ENCODE peak calls at places on chromosomes 16 and 17, in eight cellular contexts. One of them, this sample, is unnamed.

GRCh38 chr17:48767263-48767774 is 38.8 kb upstream of the HOXB13 start:
- DNase-seq in NB4: no peak
- DNase-seq in progenitor cell of endocrine pancreas: no peak
- DNase-seq in cardiac fibroblast: no peak
- DNase-seq in tibial artery: no peak
- DNase-seq in foreskin keratinocyte: no peak
- DNase-seq in A549: no peak
- DNase-seq in esophagus squamous epithelium: no peak
- DNase-seq in this sample: no peak

GRCh38 chr16:87047221-87048037 is 269.8 kb downstream of the C16orf95 start:
- DNase-seq in esophagus squamous epithelium: no peak
- DNase-seq in A549: no peak
- DNase-seq in progenitor cell of endocrine pancreas: no peak
- DNase-seq in foreskin keratinocyte: no peak
- DNase-seq in NB4: no peak
- DNase-seq in tibial artery: no peak
- DNase-seq in cardiac fibroblast: no peak
- DNase-seq in this sample: no peak

GRCh38 chr17:3602499-3602898 is 6.7 kb downstream of the TRPV1 start:
- DNase-seq in progenitor cell of endocrine pancreas: no peak
- DNase-seq in cardiac fibroblast: peak
- DNase-seq in A549: peak
- DNase-seq in NB4: peak
- DNase-seq in esophagus squamous epithelium: no peak
- DNase-seq in foreskin keratinocyte: no peak
- DNase-seq in tibial artery: no peak
- DNase-seq in this sample: no peak

GRCh38 chr17:45704251-45704650 is 79.9 kb upstream of the CRHR1 start:
- DNase-seq in tibial artery: no peak
- DNase-seq in A549: no peak
- DNase-seq in NB4: no peak
- DNase-seq in cardiac fibroblast: no peak
- DNase-seq in progenitor cell of endocrine pancreas: no peak
- DNase-seq in foreskin keratinocyte: no peak
- DNase-seq in esophagus squamous epithelium: no peak
- DNase-seq in this sample: no peak

GRCh38 chr17:11948791-11949190 is 48.5 kb downstream of the ZNF18 start:
- DNase-seq in progenitor cell of endocrine pancreas: no peak
- DNase-seq in NB4: no peak
- DNase-seq in foreskin keratinocyte: peak
- DNase-seq in tibial artery: no peak
- DNase-seq in A549: no peak
- DNase-seq in esophagus squamous epithelium: no peak
- DNase-seq in cardiac fibroblast: peak
- DNase-seq in this sample: no peak

GRCh38 chr17:1709971-1710806 is at the start of gene TLCD2:
- DNase-seq in NB4: no peak
- DNase-seq in progenitor cell of endocrine pancreas: peak
- DNase-seq in A549: peak
- DNase-seq in tibial artery: peak
- DNase-seq in esophagus squamous epithelium: no peak
- DNase-seq in foreskin keratinocyte: peak
- DNase-seq in cardiac fibroblast: peak
- DNase-seq in this sample: no peak

GRCh38 chr16:29743827-29744531 is 1.8 kb downstream of the C16orf54 start:
- DNase-seq in tibial artery: no peak
- DNase-seq in NB4: no peak
- DNase-seq in A549: no peak
- DNase-seq in foreskin keratinocyte: no peak
- DNase-seq in cardiac fibroblast: no peak
- DNase-seq in progenitor cell of endocrine pancreas: no peak
- DNase-seq in esophagus squamous epithelium: no peak
- DNase-seq in this sample: no peak

GRCh38 chr17:44842748-44843147 is 4.9 kb upstream of the HIGD1B start:
- DNase-seq in A549: no peak
- DNase-seq in foreskin keratinocyte: no peak
- DNase-seq in esophagus squamous epithelium: no peak
- DNase-seq in tibial artery: no peak
- DNase-seq in progenitor cell of endocrine pancreas: no peak
- DNase-seq in cardiac fibroblast: no peak
- DNase-seq in NB4: no peak
- DNase-seq in this sample: no peak

GRCh38 chr16:67537270-67537635 is 8.6 kb downstream of the RIPOR1 start:
- DNase-seq in progenitor cell of endocrine pancreas: no peak
- DNase-seq in esophagus squamous epithelium: no peak
- DNase-seq in A549: no peak
- DNase-seq in NB4: no peak
- DNase-seq in foreskin keratinocyte: no peak
- DNase-seq in cardiac fibroblast: peak
- DNase-seq in tibial artery: peak
- DNase-seq in this sample: no peak

GRCh38 chr17:20214807-20215206 is 205.6 kb downstream of the SPECC1 start:
- DNase-seq in tibial artery: no peak
- DNase-seq in progenitor cell of endocrine pancreas: no peak
- DNase-seq in A549: no peak
- DNase-seq in NB4: no peak
- DNase-seq in foreskin keratinocyte: no peak
- DNase-seq in cardiac fibroblast: no peak
- DNase-seq in esophagus squamous epithelium: no peak
- DNase-seq in this sample: no peak

GRCh38 chr16:14070877-14071575 is at the start of gene MRTFB:
- DNase-seq in A549: peak
- DNase-seq in esophagus squamous epithelium: no peak
- DNase-seq in foreskin keratinocyte: peak
- DNase-seq in tibial artery: peak
- DNase-seq in cardiac fibroblast: peak
- DNase-seq in NB4: peak
- DNase-seq in progenitor cell of endocrine pancreas: peak
- DNase-seq in this sample: peak

GRCh38 chr17:53627511-53627910 is 195.2 kb upstream of the KIF2B start:
- DNase-seq in NB4: no peak
- DNase-seq in esophagus squamous epithelium: no peak
- DNase-seq in tibial artery: no peak
- DNase-seq in progenitor cell of endocrine pancreas: no peak
- DNase-seq in A549: peak
- DNase-seq in cardiac fibroblast: peak
- DNase-seq in foreskin keratinocyte: peak
- DNase-seq in this sample: no peak

GRCh38 chr16:50058091-50058771 is 7.5 kb upstream of the HEATR3 start:
- DNase-seq in esophagus squamous epithelium: no peak
- DNase-seq in progenitor cell of endocrine pancreas: no peak
- DNase-seq in A549: no peak
- DNase-seq in NB4: no peak
- DNase-seq in cardiac fibroblast: no peak
- DNase-seq in foreskin keratinocyte: no peak
- DNase-seq in tibial artery: no peak
- DNase-seq in this sample: no peak

DNA sequence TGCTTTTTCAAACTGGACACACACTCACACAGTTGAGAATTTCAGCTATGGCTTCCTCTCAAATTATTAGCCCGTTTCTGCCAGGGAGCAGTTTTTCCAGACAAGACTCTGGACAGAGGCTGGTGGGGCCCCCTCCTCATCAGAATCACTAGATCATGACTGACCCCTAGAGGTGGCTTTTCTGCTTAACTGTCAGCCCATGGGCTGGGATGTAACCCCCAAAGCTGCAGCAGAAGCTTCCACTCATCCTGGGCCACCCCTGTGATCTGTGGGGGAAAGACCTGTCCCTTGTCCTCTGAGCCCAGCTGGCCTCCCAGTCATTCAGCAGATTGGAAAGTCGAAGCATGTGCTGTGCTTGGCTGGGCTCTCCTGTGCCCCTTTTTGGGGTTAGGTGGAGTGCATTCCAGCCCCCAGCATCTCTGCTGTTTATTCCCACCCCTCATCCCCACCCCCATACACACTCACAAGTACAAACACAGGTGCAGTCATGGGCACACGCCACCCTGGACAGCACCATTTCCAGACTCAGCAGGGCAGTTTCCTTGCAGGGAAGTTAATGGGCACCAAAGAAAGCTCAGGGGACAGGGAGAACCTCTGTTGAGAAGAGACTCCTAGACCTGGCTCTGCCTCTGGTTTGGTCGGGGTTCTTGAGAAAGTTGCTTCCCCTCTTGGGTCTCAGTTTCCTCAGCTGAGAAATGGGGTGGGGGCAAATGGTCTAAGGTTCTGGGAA is 77.6 kb upstream of the RBL2 start:
- DNase-seq in NB4: peak
- DNase-seq in tibial artery: no peak
- DNase-seq in cardiac fibroblast: no peak
- DNase-seq in foreskin keratinocyte: no peak
- DNase-seq in esophagus squamous epithelium: no peak
- DNase-seq in A549: no peak
- DNase-seq in progenitor cell of endocrine pancreas: no peak
- DNase-seq in this sample: no peak
- TF ChIP-seq CTCF in NB4: peak
- TF ChIP-seq CTCF in tibial artery: no peak
- TF ChIP-seq CTCF in cardiac fibroblast: no peak
- TF ChIP-seq CTCF in foreskin keratinocyte: no peak
- TF ChIP-seq CTCF in esophagus squamous epithelium: no peak
- TF ChIP-seq CTCF in A549: no peak
- TF ChIP-seq CTCF in progenitor cell of endocrine pancreas: peak
- TF ChIP-seq CTCF in this sample: no peak

GRCh38 chr16:4463522-4464163 is 10.8 kb downstream of the NMRAL1 start:
- DNase-seq in cardiac fibroblast: no peak
- DNase-seq in tibial artery: no peak
- DNase-seq in progenitor cell of endocrine pancreas: no peak
- DNase-seq in NB4: no peak
- DNase-seq in A549: no peak
- DNase-seq in foreskin keratinocyte: peak
- DNase-seq in esophagus squamous epithelium: no peak
- DNase-seq in this sample: no peak
- TF ChIP-seq CTCF in cardiac fibroblast: no peak
- TF ChIP-seq CTCF in tibial artery: no peak
- TF ChIP-seq CTCF in progenitor cell of endocrine pancreas: no peak
- TF ChIP-seq CTCF in NB4: no peak
- TF ChIP-seq CTCF in A549: no peak
- TF ChIP-seq CTCF in foreskin keratinocyte: no peak
- TF ChIP-seq CTCF in esophagus squamous epithelium: no peak
- TF ChIP-seq CTCF in this sample: no peak

GRCh38 chr16:57797526-57798266 is 4.6 kb downstream of the KIFC3 start:
- DNase-seq in cardiac fibroblast: no peak
- DNase-seq in tibial artery: no peak
- DNase-seq in A549: peak
- DNase-seq in NB4: no peak
- DNase-seq in foreskin keratinocyte: peak
- DNase-seq in esophagus squamous epithelium: no peak
- DNase-seq in progenitor cell of endocrine pancreas: peak
- DNase-seq in this sample: no peak

GRCh38 chr16:57794849-57795430 is 7.4 kb downstream of the KIFC3 start:
- DNase-seq in esophagus squamous epithelium: no peak
- DNase-seq in progenitor cell of endocrine pancreas: no peak
- DNase-seq in cardiac fibroblast: no peak
- DNase-seq in A549: no peak
- DNase-seq in tibial artery: no peak
- DNase-seq in foreskin keratinocyte: no peak
- DNase-seq in NB4: no peak
- DNase-seq in this sample: no peak

GRCh38 chr16:57797216-57797525 is 5.1 kb downstream of the KIFC3 start:
- DNase-seq in foreskin keratinocyte: no peak
- DNase-seq in cardiac fibroblast: no peak
- DNase-seq in progenitor cell of endocrine pancreas: no peak
- DNase-seq in NB4: no peak
- DNase-seq in A549: no peak
- DNase-seq in esophagus squamous epithelium: no peak
- DNase-seq in tibial artery: no peak
- DNase-seq in this sample: no peak

GRCh38 chr16:57798267-57798810 is 4.0 kb downstream of the KIFC3 start:
- DNase-seq in A549: no peak
- DNase-seq in progenitor cell of endocrine pancreas: no peak
- DNase-seq in NB4: no peak
- DNase-seq in esophagus squamous epithelium: no peak
- DNase-seq in foreskin keratinocyte: no peak
- DNase-seq in tibial artery: no peak
- DNase-seq in cardiac fibroblast: no peak
- DNase-seq in this sample: no peak

DNA sequence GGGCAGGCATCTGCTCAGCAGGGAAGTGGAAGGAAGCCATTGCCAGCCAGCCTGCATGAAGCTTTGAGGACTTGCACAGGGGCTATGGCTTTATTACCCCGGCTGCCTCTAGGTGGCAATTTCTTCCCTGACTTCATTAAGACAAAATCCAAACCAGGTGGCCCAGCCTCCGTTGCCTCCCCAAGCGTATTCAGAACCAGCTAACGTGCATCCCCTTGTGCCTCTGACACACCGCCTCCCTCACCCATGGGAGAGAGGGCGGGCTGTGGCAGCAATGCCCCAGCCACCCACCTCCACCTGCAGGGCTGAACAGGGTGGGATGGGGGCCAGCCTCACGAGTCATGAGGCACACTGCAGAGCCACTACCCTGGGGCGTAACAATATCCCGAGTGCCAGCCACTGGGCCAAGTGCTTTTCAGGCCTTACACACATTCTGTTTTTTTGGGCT is 6.8 kb downstream of the KIFC3 start:
- DNase-seq in cardiac fibroblast: peak
- DNase-seq in NB4: peak
- DNase-seq in foreskin keratinocyte: peak
- DNase-seq in tibial artery: no peak
- DNase-seq in A549: peak
- DNase-seq in esophagus squamous epithelium: no peak
- DNase-seq in progenitor cell of endocrine pancreas: no peak
- DNase-seq in this sample: no peak
- TF ChIP-seq CTCF in cardiac fibroblast: peak
- TF ChIP-seq CTCF in NB4: peak
- TF ChIP-seq CTCF in foreskin keratinocyte: peak
- TF ChIP-seq CTCF in tibial artery: no peak
- TF ChIP-seq CTCF in A549: peak
- TF ChIP-seq CTCF in esophagus squamous epithelium: peak
- TF ChIP-seq CTCF in progenitor cell of endocrine pancreas: peak
- TF ChIP-seq CTCF in this sample: no peak

GRCh38 chr17:75877752-75878173 is 618 bp downstream of the TRIM47 start:
- DNase-seq in foreskin keratinocyte: peak
- DNase-seq in A549: no peak
- DNase-seq in NB4: peak
- DNase-seq in esophagus squamous epithelium: no peak
- DNase-seq in progenitor cell of endocrine pancreas: peak
- DNase-seq in cardiac fibroblast: peak
- DNase-seq in tibial artery: peak
- DNase-seq in this sample: no peak

GRCh38 chr17:75876938-75877751 is 1.2 kb downstream of the TRIM47 start:
- DNase-seq in foreskin keratinocyte: peak
- DNase-seq in esophagus squamous epithelium: no peak
- DNase-seq in NB4: no peak
- DNase-seq in cardiac fibroblast: peak
- DNase-seq in A549: peak
- DNase-seq in progenitor cell of endocrine pancreas: no peak
- DNase-seq in tibial artery: peak
- DNase-seq in this sample: peak

GRCh38 chr17:75875182-75875939 is 3.0 kb downstream of the TRIM47 start:
- DNase-seq in NB4: no peak
- DNase-seq in tibial artery: peak
- DNase-seq in A549: no peak
- DNase-seq in foreskin keratinocyte: no peak
- DNase-seq in cardiac fibroblast: no peak
- DNase-seq in esophagus squamous epithelium: no peak
- DNase-seq in progenitor cell of endocrine pancreas: no peak
- DNase-seq in this sample: no peak

GRCh38 chr17:75875940-75876189 is 2.5 kb downstream of the TRIM47 start:
- DNase-seq in foreskin keratinocyte: no peak
- DNase-seq in cardiac fibroblast: peak
- DNase-seq in tibial artery: peak
- DNase-seq in A549: no peak
- DNase-seq in NB4: no peak
- DNase-seq in progenitor cell of endocrine pancreas: no peak
- DNase-seq in esophagus squamous epithelium: no peak
- DNase-seq in this sample: no peak

GRCh38 chr17:75876190-75876937 is 2.0 kb downstream of the TRIM47 start:
- DNase-seq in A549: peak
- DNase-seq in NB4: no peak
- DNase-seq in foreskin keratinocyte: peak
- DNase-seq in esophagus squamous epithelium: no peak
- DNase-seq in cardiac fibroblast: peak
- DNase-seq in progenitor cell of endocrine pancreas: no peak
- DNase-seq in tibial artery: no peak
- DNase-seq in this sample: no peak
- TF ChIP-seq CTCF in A549: peak
- TF ChIP-seq CTCF in NB4: no peak
- TF ChIP-seq CTCF in foreskin keratinocyte: peak
- TF ChIP-seq CTCF in esophagus squamous epithelium: no peak
- TF ChIP-seq CTCF in cardiac fibroblast: no peak
- TF ChIP-seq CTCF in progenitor cell of endocrine pancreas: peak
- TF ChIP-seq CTCF in tibial artery: peak
- TF ChIP-seq CTCF in this sample: no peak